ENCODE peak calls at places on chromosome 7, in four cellular contexts. D, M, Y and C are unnamed samples.

GRCh38 chr7:30206466-30206865 is 71.7 kb downstream of the MTURN start:
- DNase-seq in D (no peak), M (no peak), Y (no peak), C (no peak)

GRCh38 chr7:77202544-77202976 is 2.9 kb upstream of the FGL2 start:
- DNase-seq in D (peak), M (no peak), Y (no peak), C (no peak)

GRCh38 chr7:100683659-100684533 is 10.2 kb downstream of the GIGYF1 start:
- DNase-seq in D (no peak), M (no peak), Y (no peak), C (no peak)

GRCh38 chr7:108598858-108599257 is 29.2 kb downstream of the DNAJB9 start:
- DNase-seq in D (no peak), M (no peak), Y (no peak), C (no peak)

GRCh38 chr7:148772297-148773089 is 73.8 kb downstream of the CUL1 start:
- DNase-seq in D (no peak), M (no peak), Y (no peak), C (no peak)

GRCh38 chr7:106717997-106718871 is 57.3 kb upstream of the CCDC71L start:
- DNase-seq in D (peak), M (no peak), Y (peak), C (peak)

GRCh38 chr7:5636914-5637313 is 144.5 kb downstream of the RNF216 start:
- DNase-seq in D (no peak), M (no peak), Y (no peak), C (no peak)

GRCh38 chr7:85186083-85186520 is 754 bp downstream of the SEMA3D start:
- DNase-seq in D (no peak), M (no peak), Y (no peak), C (peak)

GRCh38 chr7:24587853-24588252 is 14.6 kb downstream of the PALS2 start:
- DNase-seq in D (no peak), M (no peak), Y (peak), C (peak)

GRCh38 chr7:158910254-158911053 is 54.1 kb downstream of the DYNC2I1 start:
- DNase-seq in D (no peak), M (no peak), Y (no peak), C (no peak)

GRCh38 chr7:45888185-45888992 is at the start of gene IGFBP1:
- DNase-seq in D (no peak), M (no peak), Y (peak), C (no peak)

GRCh38 chr7:2947381-2947780 is 96.3 kb downstream of the CARD11 start:
- DNase-seq in D (no peak), M (no peak), Y (no peak), C (no peak)

GRCh38 chr7:118288098-118288497 is 63.6 kb downstream of the ANKRD7 start:
- DNase-seq in D (peak), M (no peak), Y (no peak), C (no peak)

GRCh38 chr7:128167791-128168666 is 73.0 kb upstream of the LEP start:
- DNase-seq in D (no peak), M (no peak), Y (no peak), C (no peak)

GRCh38 chr7:141161959-141162547 is 88.2 kb downstream of the TMEM178B start:
- DNase-seq in D (no peak), M (no peak), Y (no peak), C (no peak)

GRCh38 chr7:42254217-42254616 is 17.2 kb upstream of the GLI3 start:
- DNase-seq in D (no peak), M (no peak), Y (no peak), C (no peak)

GRCh38 chr7:132480534-132480933 is 95.7 kb downstream of the PLXNA4 start:
- DNase-seq in D (no peak), M (no peak), Y (no peak), C (no peak)

GRCh38 chr7:70355591-70356323 is 757.5 kb downstream of the AUTS2 start:
- DNase-seq in D (no peak), M (no peak), Y (no peak), C (no peak)

GRCh38 chr7:150322114-150322832 is 882 bp upstream of the LRRC61 start:
- DNase-seq in D (no peak), M (no peak), Y (peak), C (no peak)

GRCh38 chr7:41275255-41275654 is 427.6 kb downstream of the INHBA start:
- DNase-seq in D (no peak), M (no peak), Y (no peak), C (no peak)

GRCh38 chr7:139853576-139854511 is 24.8 kb downstream of the TBXAS1 start:
- DNase-seq in D (no peak), M (no peak), Y (no peak), C (no peak)

GRCh38 chr7:155521007-155521742 is 25.2 kb downstream of the CNPY1 start:
- DNase-seq in D (no peak), M (no peak), Y (no peak), C (no peak)

GRCh38 chr7:42479452-42480303 is 242.7 kb upstream of the GLI3 start:
- DNase-seq in D (no peak), M (no peak), Y (no peak), C (no peak)

GRCh38 chr7:136874393-136875032 is 6.1 kb downstream of the CHRM2 start:
- DNase-seq in D (no peak), M (no peak), Y (peak), C (peak)

GRCh38 chr7:17019106-17019505 is 137.3 kb upstream of the AGR3 start:
- DNase-seq in D (no peak), M (no peak), Y (no peak), C (no peak)

GRCh38 chr7:29398011-29398410 is 165.6 kb upstream of the PRR15 start:
- DNase-seq in D (no peak), M (no peak), Y (no peak), C (no peak)

GRCh38 chr7:633381-634018 is 93.0 kb upstream of the DNAAF5 start:
- DNase-seq in D (no peak), M (no peak), Y (no peak), C (no peak)

GRCh38 chr7:132509667-132510066 is 66.6 kb downstream of the PLXNA4 start:
- DNase-seq in D (no peak), M (no peak), Y (no peak), C (no peak)

GRCh38 chr7:120997902-120998301 is 9.4 kb downstream of the CPED1 start:
- DNase-seq in D (no peak), M (no peak), Y (no peak), C (no peak)

GRCh38 chr7:16708980-16709379 is 44.6 kb upstream of the TSPAN13 start:
- DNase-seq in D (no peak), M (no peak), Y (no peak), C (no peak)

GRCh38 chr7:134710511-134710853 is 63.8 kb downstream of the BPGM start:
- DNase-seq in D (no peak), M (no peak), Y (no peak), C (no peak)

GRCh38 chr7:114413741-114414140 is 874 bp upstream of the FOXP2 start:
- DNase-seq in D (no peak), M (no peak), Y (no peak), C (no peak)
- H3K4me3 ChIP-seq in D (no peak), M (no peak), Y (no peak), C (no peak)

GRCh38 chr7:35549781-35550180 is 145.2 kb downstream of the HERPUD2 start:
- DNase-seq in D (no peak), M (no peak), Y (no peak), C (no peak)
- TF ChIP-seq SUZ12 in D (no peak), M (no peak), Y (no peak), C (no peak)

GRCh38 chr7:83681200-83681599 is 32.3 kb upstream of the SEMA3E start:
- DNase-seq in D (no peak), M (no peak), Y (no peak), C (no peak)

GRCh38 chr7:83672157-83672556 is 23.2 kb upstream of the SEMA3E start:
- DNase-seq in D (no peak), M (no peak), Y (no peak), C (peak)

GRCh38 chr7:83677180-83677866 is 28.4 kb upstream of the SEMA3E start:
- DNase-seq in D (no peak), M (no peak), Y (no peak), C (no peak)
- TF ChIP-seq ZNF274 in D (no peak), M (no peak), Y (no peak), C (no peak)

GRCh38 chr7:80859272-80859970 is 59.4 kb downstream of the SEMA3C start:
- DNase-seq in D (no peak), M (no peak), Y (no peak), C (no peak)

GRCh38 chr7:80856769-80857168 is 62.1 kb downstream of the SEMA3C start:
- DNase-seq in D (no peak), M (no peak), Y (no peak), C (no peak)

DNA sequence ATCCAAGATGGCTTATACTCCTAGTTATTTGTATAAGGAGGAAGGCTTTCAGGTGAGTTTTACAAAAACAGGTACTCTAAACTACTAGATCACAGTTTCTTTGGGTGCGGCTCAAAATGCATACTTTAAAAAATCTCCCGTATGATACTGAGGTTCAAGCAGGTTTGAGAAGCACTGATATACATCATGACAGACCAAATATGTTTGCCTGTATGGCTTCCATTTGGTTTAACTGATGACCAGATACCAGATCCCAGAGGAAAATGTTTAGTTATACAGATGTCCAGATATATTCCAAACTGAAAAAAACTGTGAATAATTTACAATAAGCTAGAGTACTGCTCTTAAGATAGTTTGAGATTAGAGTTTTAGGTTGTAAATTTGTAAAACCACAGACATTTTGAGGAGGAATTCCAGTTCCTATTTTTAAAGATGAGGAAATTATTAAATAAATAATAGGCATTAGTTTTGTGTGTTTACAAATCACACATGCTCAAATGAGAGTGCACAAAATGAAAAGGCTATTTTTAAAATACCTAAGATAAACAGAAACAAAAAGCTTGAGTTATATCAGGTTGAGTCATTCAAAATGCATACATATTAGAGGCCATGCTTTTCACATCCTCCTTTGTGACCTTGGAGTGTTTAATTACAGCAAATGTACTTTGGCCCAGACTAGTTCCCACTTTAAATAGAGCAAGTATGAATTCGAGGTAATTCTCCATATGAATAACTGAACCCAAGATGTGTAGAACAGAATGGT is 60.5 kb downstream of the SEMA3C start:
- DNase-seq in D (no peak), M (no peak), Y (peak), C (no peak)
- H3K4me3 ChIP-seq in D (no peak), M (no peak), Y (no peak), C (no peak)

GRCh38 chr7:39184387-39184786 is 206.7 kb downstream of the POU6F2 start:
- DNase-seq in D (no peak), M (no peak), Y (no peak), C (no peak)
- TF ChIP-seq SUZ12 in D (no peak), M (no peak), Y (no peak), C (no peak)

GRCh38 chr7:31735991-31736982 is 49.3 kb downstream of the PPP1R17 start:
- DNase-seq in D (no peak), M (peak), Y (peak), C (peak)
- TF ChIP-seq ZNF274 in D (no peak), M (no peak), Y (no peak), C (no peak)